ENCODE peak calls at places on chromosomes 12 and 14, in seven cellular contexts. R is prostate gland, Z is upper lobe of left lung, X is sigmoid colon, M is GM23338, B is transverse colon, H is breast epithelium. E is an unnamed sample. For H3K27me3, the result is how much of the 10 kb centered on the place peaks cover.

GRCh38 chr14:70254476-70254961 is 65.8 kb upstream of the SLC8A3 start:
- DNase-seq in B (peak), R (peak), M (peak), Z (peak), H (peak), X (no peak), E (peak)

GRCh38 chr12:65074932-65075331 is 46.2 kb downstream of the WIF1 start:
- DNase-seq in Z (no peak), M (peak), R (no peak), H (no peak), B (no peak), X (no peak), E (no peak)

GRCh38 chr14:85024931-85025330 is 505.0 kb upstream of the FLRT2 start:
- DNase-seq in X (no peak), R (no peak), B (no peak), Z (no peak), H (no peak), M (no peak), E (no peak)

GRCh38 chr14:96567289-96567899 is 65.2 kb downstream of the PAPOLA start:
- DNase-seq in Z (no peak), B (no peak), M (peak), H (no peak), R (no peak), X (no peak), E (no peak)

GRCh38 chr12:62767506-62767905 is 167.4 kb downstream of the PPM1H start:
- DNase-seq in Z (no peak), H (no peak), R (no peak), M (no peak), B (no peak), X (no peak), E (no peak)

GRCh38 chr14:20516921-20517320 is 11.6 kb downstream of the RNASE10 start:
- DNase-seq in H (no peak), B (no peak), M (no peak), X (no peak), Z (no peak), R (no peak), E (no peak)

GRCh38 chr12:44286336-44286735 is 450.5 kb downstream of the TMEM117 start:
- DNase-seq in R (no peak), Z (no peak), M (no peak), X (no peak), B (no peak), H (no peak), E (no peak)

GRCh38 chr12:754238-754816 is 1.9 kb downstream of the WNK1 start:
- DNase-seq in M (no peak), Z (peak), H (no peak), X (no peak), B (no peak), R (peak), E (no peak)

GRCh38 chr12:8637666-8638065 is 25.0 kb downstream of the MFAP5 start:
- DNase-seq in B (no peak), R (no peak), X (no peak), M (no peak), Z (no peak), H (no peak), E (no peak)

GRCh38 chr12:96098631-96099030 is 63.2 kb upstream of the LTA4H start:
- DNase-seq in M (no peak), Z (no peak), H (no peak), R (no peak), X (no peak), B (no peak), E (no peak)

GRCh38 chr12:51721281-51721940 is 127.1 kb downstream of the FIGNL2 start:
- DNase-seq in Z (peak), X (peak), B (no peak), R (no peak), H (no peak), M (peak), E (no peak)

GRCh38 chr14:55819610-55820304 is 239.8 kb downstream of the KTN1 start:
- DNase-seq in X (no peak), R (no peak), M (no peak), B (no peak), Z (no peak), H (no peak), E (no peak)

GRCh38 chr12:12715459-12716150 is 1.6 kb upstream of the CDKN1B start:
- DNase-seq in M (no peak), R (no peak), X (no peak), Z (no peak), B (peak), H (no peak), E (no peak)

GRCh38 chr12:12837025-12837872 is 24.1 kb downstream of the DDX47 start:
- DNase-seq in Z (peak), R (no peak), X (no peak), M (peak), B (peak), H (no peak), E (peak)

DNA sequence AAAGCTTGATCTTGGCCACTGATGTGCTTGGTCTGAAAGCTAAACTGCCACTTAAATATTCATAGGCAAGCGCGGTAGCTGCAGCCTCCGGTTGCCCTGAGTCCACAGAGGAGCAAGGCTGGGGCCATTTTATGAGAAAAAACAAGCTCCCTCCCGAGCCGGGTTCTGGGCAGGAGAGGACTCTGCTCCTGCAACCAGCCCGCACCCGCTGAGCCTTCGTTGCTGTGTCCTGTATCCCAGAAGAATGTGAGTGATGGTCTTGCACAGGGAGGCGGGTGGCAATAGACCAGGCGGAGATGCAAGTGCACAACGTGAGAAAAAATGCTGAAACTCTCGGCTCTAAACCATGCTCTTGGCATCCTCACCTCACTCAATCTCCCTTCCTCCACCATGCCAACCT is 57.5 kb downstream of the RIMBP2 start:
- DNase-seq in M (no peak), Z (no peak), H (no peak), B (no peak), X (no peak), R (no peak), E (no peak)
- H3K27me3 ChIP-seq in M (under half), Z (under half), H (under half), B (under half), X (under half), R (under half), E (under half)

GRCh38 chr14:61918998-61919397 is 156.8 kb downstream of the SNAPC1 start:
- DNase-seq in R (no peak), X (no peak), B (no peak), M (no peak), Z (no peak), H (no peak), E (no peak)
- TF ChIP-seq POLR2AphosphoS5 in R (no peak), X (no peak), B (no peak), M (no peak), Z (no peak), H (no peak), E (no peak)

GRCh38 chr12:53965251-53966069 is 7.5 kb upstream of the HOXC11 start:
- DNase-seq in B (no peak), X (no peak), Z (no peak), H (no peak), R (no peak), M (peak), E (no peak)
- H3K27me3 ChIP-seq in B (half or more), X (half or more), Z (under half), H (under half), R (half or more), M (half or more), E (half or more)

GRCh38 chr12:127247937-127248336 is 1019.0 kb upstream of the TMEM132C start:
- DNase-seq in H (no peak), M (no peak), Z (no peak), X (no peak), R (no peak), B (no peak), E (no peak)
- TF ChIP-seq POLR2AphosphoS5 in H (no peak), M (no peak), Z (no peak), X (no peak), R (no peak), B (no peak), E (no peak)

GRCh38 chr12:102953221-102953620 is 4.3 kb upstream of the ASCL1 start:
- DNase-seq in Z (no peak), H (no peak), B (no peak), X (no peak), R (no peak), M (no peak), E (no peak)
- H3K27me3 ChIP-seq in Z (under half), H (under half), B (half or more), X (half or more), R (under half), M (half or more), E (half or more)

GRCh38 chr14:95472819-95473251 is 43.6 kb downstream of the SYNE3 start:
- DNase-seq in M (no peak), X (no peak), H (no peak), R (no peak), B (no peak), Z (no peak), E (no peak)
- TF ChIP-seq POLR2AphosphoS5 in M (no peak), X (no peak), H (no peak), R (no peak), B (no peak), Z (no peak), E (no peak)